ENCODE peak calls at places on chromosomes 2 and 18, in five cellular contexts. One of them, this sample, is unnamed.

GRCh38 chr2:37653805-37654378 is 17.6 kb downstream of the CDC42EP3 start:
- DNase-seq in mesendoderm: no peak
- DNase-seq in astrocyte of the spinal cord: no peak
- DNase-seq in psoas muscle: peak
- DNase-seq in dorsolateral prefrontal cortex: peak
- DNase-seq in this sample: no peak

GRCh38 chr2:41966431-41966893 is 81.4 kb upstream of the PKDCC start:
- DNase-seq in mesendoderm: no peak
- DNase-seq in astrocyte of the spinal cord: peak
- DNase-seq in psoas muscle: peak
- DNase-seq in dorsolateral prefrontal cortex: peak
- DNase-seq in this sample: peak

GRCh38 chr2:71700880-71701397 is 247.6 kb downstream of the DYSF start:
- DNase-seq in mesendoderm: no peak
- DNase-seq in astrocyte of the spinal cord: no peak
- DNase-seq in psoas muscle: peak
- DNase-seq in dorsolateral prefrontal cortex: peak
- DNase-seq in this sample: no peak

GRCh38 chr18:3603460-3604259 is 153.7 kb downstream of the TGIF1 start:
- DNase-seq in mesendoderm: peak
- DNase-seq in astrocyte of the spinal cord: peak
- DNase-seq in psoas muscle: no peak
- DNase-seq in dorsolateral prefrontal cortex: no peak
- DNase-seq in this sample: peak

GRCh38 chr18:68660355-68661183 is 54.3 kb downstream of the TMX3 start:
- DNase-seq in mesendoderm: peak
- DNase-seq in astrocyte of the spinal cord: peak
- DNase-seq in psoas muscle: no peak
- DNase-seq in dorsolateral prefrontal cortex: no peak
- DNase-seq in this sample: peak

GRCh38 chr18:49360582-49360981 is 99.9 kb downstream of the DYM start:
- DNase-seq in mesendoderm: peak
- DNase-seq in astrocyte of the spinal cord: no peak
- DNase-seq in psoas muscle: no peak
- DNase-seq in dorsolateral prefrontal cortex: no peak
- DNase-seq in this sample: no peak

GRCh38 chr2:36670881-36671595 is 25.5 kb upstream of the VIT start:
- DNase-seq in mesendoderm: peak
- DNase-seq in astrocyte of the spinal cord: peak
- DNase-seq in psoas muscle: no peak
- DNase-seq in dorsolateral prefrontal cortex: no peak
- DNase-seq in this sample: no peak

GRCh38 chr2:100936972-100937542 is 65.0 kb upstream of the RPL31 start:
- DNase-seq in mesendoderm: no peak
- DNase-seq in astrocyte of the spinal cord: no peak
- DNase-seq in psoas muscle: no peak
- DNase-seq in dorsolateral prefrontal cortex: no peak
- DNase-seq in this sample: no peak

GRCh38 chr2:8306530-8307351 is 375.1 kb upstream of the ID2 start:
- DNase-seq in mesendoderm: no peak
- DNase-seq in astrocyte of the spinal cord: peak
- DNase-seq in psoas muscle: no peak
- DNase-seq in dorsolateral prefrontal cortex: no peak
- DNase-seq in this sample: peak

GRCh38 chr2:179020156-179020750 is 29.7 kb downstream of the CCDC141 start:
- DNase-seq in mesendoderm: peak
- DNase-seq in astrocyte of the spinal cord: no peak
- DNase-seq in psoas muscle: no peak
- DNase-seq in dorsolateral prefrontal cortex: no peak
- DNase-seq in this sample: no peak

GRCh38 chr2:186919272-186919671 is 70.3 kb upstream of the ZSWIM2 start:
- DNase-seq in mesendoderm: no peak
- DNase-seq in astrocyte of the spinal cord: peak
- DNase-seq in psoas muscle: no peak
- DNase-seq in dorsolateral prefrontal cortex: no peak
- DNase-seq in this sample: peak

GRCh38 chr18:80191264-80191663 is 56.0 kb downstream of the PARD6G start:
- DNase-seq in mesendoderm: no peak
- DNase-seq in astrocyte of the spinal cord: no peak
- DNase-seq in psoas muscle: no peak
- DNase-seq in dorsolateral prefrontal cortex: no peak
- DNase-seq in this sample: no peak

GRCh38 chr2:153967248-153967973 is 95.7 kb downstream of the GALNT13 start:
- DNase-seq in mesendoderm: peak
- DNase-seq in astrocyte of the spinal cord: no peak
- DNase-seq in psoas muscle: no peak
- DNase-seq in dorsolateral prefrontal cortex: no peak
- DNase-seq in this sample: no peak

GRCh38 chr2:44843086-44843485 is 98.4 kb upstream of the SIX3 start:
- DNase-seq in mesendoderm: no peak
- DNase-seq in astrocyte of the spinal cord: no peak
- DNase-seq in psoas muscle: no peak
- DNase-seq in dorsolateral prefrontal cortex: no peak
- DNase-seq in this sample: no peak

GRCh38 chr2:72921088-72921851 is 4.0 kb downstream of the EMX1 start:
- DNase-seq in mesendoderm: no peak
- DNase-seq in astrocyte of the spinal cord: no peak
- DNase-seq in psoas muscle: no peak
- DNase-seq in dorsolateral prefrontal cortex: no peak
- DNase-seq in this sample: no peak

GRCh38 chr2:201955702-201956141 is 77.9 kb upstream of the FZD7 start:
- DNase-seq in mesendoderm: no peak
- DNase-seq in astrocyte of the spinal cord: peak
- DNase-seq in psoas muscle: peak
- DNase-seq in dorsolateral prefrontal cortex: no peak
- DNase-seq in this sample: no peak

GRCh38 chr2:133607679-133608078 is 39.4 kb upstream of the NCKAP5 start:
- DNase-seq in mesendoderm: no peak
- DNase-seq in astrocyte of the spinal cord: peak
- DNase-seq in psoas muscle: no peak
- DNase-seq in dorsolateral prefrontal cortex: no peak
- DNase-seq in this sample: peak

GRCh38 chr2:32773409-32773808 is 145.6 kb downstream of the TTC27 start:
- DNase-seq in mesendoderm: peak
- DNase-seq in astrocyte of the spinal cord: no peak
- DNase-seq in psoas muscle: no peak
- DNase-seq in dorsolateral prefrontal cortex: no peak
- DNase-seq in this sample: no peak

GRCh38 chr18:58887613-58887963 is 22.9 kb downstream of the ZNF532 start:
- DNase-seq in mesendoderm: no peak
- DNase-seq in astrocyte of the spinal cord: peak
- DNase-seq in psoas muscle: peak
- DNase-seq in dorsolateral prefrontal cortex: no peak
- DNase-seq in this sample: no peak

DNA sequence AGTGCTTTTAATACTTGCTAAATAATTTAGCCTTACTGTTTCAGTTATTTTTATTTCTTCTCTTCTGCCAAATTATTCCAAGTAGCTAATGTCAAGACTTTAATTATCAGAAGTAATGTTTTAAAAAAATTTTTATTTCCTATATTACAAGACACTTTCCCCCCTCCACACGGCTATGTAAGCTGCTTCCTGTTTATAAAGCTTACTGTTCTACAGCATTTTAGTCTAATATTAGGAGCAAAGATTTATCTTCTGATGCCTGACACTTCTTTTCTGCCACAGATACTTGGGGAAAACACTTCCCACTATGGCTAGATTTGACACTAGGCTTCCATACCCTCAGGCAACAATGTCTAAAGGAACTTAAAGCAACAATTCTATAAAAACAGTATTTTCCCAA is 62.3 kb downstream of the ROCK1 start:
- DNase-seq in mesendoderm: no peak
- DNase-seq in astrocyte of the spinal cord: no peak
- DNase-seq in psoas muscle: no peak
- DNase-seq in dorsolateral prefrontal cortex: no peak
- DNase-seq in this sample: no peak
- H3K4me3 ChIP-seq in mesendoderm: no peak
- H3K4me3 ChIP-seq in astrocyte of the spinal cord: no peak
- H3K4me3 ChIP-seq in psoas muscle: no peak
- H3K4me3 ChIP-seq in dorsolateral prefrontal cortex: no peak
- H3K4me3 ChIP-seq in this sample: no peak

GRCh38 chr2:176637134-176637496 is 367.9 kb downstream of the MTX2 start:
- DNase-seq in mesendoderm: no peak
- DNase-seq in astrocyte of the spinal cord: no peak
- DNase-seq in psoas muscle: no peak
- DNase-seq in dorsolateral prefrontal cortex: no peak
- DNase-seq in this sample: no peak
- H3K4me3 ChIP-seq in mesendoderm: no peak
- H3K4me3 ChIP-seq in astrocyte of the spinal cord: peak
- H3K4me3 ChIP-seq in psoas muscle: peak
- H3K4me3 ChIP-seq in dorsolateral prefrontal cortex: peak
- H3K4me3 ChIP-seq in this sample: no peak

GRCh38 chr2:25825238-25825637 is 53.0 kb downstream of the ASXL2 start:
- DNase-seq in mesendoderm: no peak
- DNase-seq in astrocyte of the spinal cord: no peak
- DNase-seq in psoas muscle: no peak
- DNase-seq in dorsolateral prefrontal cortex: no peak
- DNase-seq in this sample: no peak
- H3K4me3 ChIP-seq in mesendoderm: no peak
- H3K4me3 ChIP-seq in astrocyte of the spinal cord: no peak
- H3K4me3 ChIP-seq in psoas muscle: no peak
- H3K4me3 ChIP-seq in dorsolateral prefrontal cortex: no peak
- H3K4me3 ChIP-seq in this sample: no peak

DNA sequence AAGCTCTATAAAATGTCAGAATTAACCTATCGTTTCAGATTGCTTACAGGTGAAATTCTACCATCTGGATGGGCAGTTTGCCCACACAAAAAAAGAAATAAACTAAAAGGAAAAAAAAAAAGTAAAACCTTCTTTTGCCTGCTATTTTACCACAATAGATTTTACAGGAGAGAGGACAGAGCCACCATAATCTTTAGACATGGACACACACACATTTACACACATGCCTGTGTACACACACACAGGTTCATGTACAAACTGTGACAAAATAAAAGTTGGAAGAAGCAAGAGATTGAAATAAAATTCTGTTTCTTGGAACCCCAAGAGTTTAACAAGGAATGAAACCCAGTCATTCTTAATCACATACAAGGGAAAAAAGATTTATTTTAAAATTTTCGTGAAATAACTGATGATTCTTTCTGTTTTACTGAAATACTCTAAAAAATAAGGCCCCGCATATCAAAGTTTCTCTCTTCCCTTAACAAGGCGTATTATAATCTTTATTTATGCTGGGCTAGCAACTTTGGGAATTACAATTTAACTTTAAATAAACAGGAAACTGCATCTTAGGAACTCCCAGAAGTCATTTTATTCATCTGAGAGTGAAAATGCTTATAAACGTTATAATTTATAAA is 166.9 kb downstream of the TCF4 start:
- DNase-seq in mesendoderm: no peak
- DNase-seq in astrocyte of the spinal cord: no peak
- DNase-seq in psoas muscle: no peak
- DNase-seq in dorsolateral prefrontal cortex: no peak
- DNase-seq in this sample: no peak
- H3K4me3 ChIP-seq in mesendoderm: no peak
- H3K4me3 ChIP-seq in astrocyte of the spinal cord: no peak
- H3K4me3 ChIP-seq in psoas muscle: peak
- H3K4me3 ChIP-seq in dorsolateral prefrontal cortex: peak
- H3K4me3 ChIP-seq in this sample: no peak

DNA sequence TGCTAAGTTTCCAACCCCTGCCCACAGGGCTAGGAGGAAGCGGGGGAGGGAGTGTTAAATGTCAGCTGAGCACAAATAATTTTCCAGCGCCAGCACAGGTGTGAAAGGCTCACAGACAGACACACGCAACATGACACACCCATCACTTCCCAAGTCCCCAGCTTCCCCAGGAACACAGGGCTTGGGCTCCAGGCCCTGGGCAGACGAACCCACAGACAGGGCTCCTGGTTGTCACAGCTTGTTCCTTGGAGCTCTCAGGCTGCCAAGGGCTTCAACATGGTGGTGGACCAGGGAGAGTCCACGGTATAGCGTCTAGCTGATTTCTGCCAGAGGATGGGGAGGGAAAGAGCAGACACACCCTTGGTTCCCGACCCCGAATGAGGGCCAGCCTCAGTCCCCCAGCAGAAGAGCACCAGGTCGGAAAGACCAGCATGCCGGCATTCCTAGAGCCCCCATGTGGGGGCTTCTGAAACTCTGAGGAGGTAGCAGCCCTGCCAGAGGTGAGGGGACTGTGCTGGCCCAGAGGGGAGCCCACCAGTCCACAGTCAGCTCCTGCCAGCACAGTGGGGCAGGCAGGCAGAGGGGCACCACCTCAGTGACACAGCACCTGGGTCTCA is 1.9 kb downstream of the DUSP2 start:
- DNase-seq in mesendoderm: no peak
- DNase-seq in astrocyte of the spinal cord: no peak
- DNase-seq in psoas muscle: no peak
- DNase-seq in dorsolateral prefrontal cortex: no peak
- DNase-seq in this sample: no peak
- H3K4me3 ChIP-seq in mesendoderm: no peak
- H3K4me3 ChIP-seq in astrocyte of the spinal cord: no peak
- H3K4me3 ChIP-seq in psoas muscle: peak
- H3K4me3 ChIP-seq in dorsolateral prefrontal cortex: no peak
- H3K4me3 ChIP-seq in this sample: no peak